ENCODE peak calls at places on chromosomes 3 and 15, in ten cellular contexts. Q is fibroblast of mammary gland; E is fibroblast of pulmonary artery; A is neural progenitor cell; Z is CD8-positive, alpha-beta T cell; T is HCT116; H is BJ; D is astrocyte of the spinal cord; R is ovary; P is cardiac muscle cell. G is an unnamed sample.
A peak's percentile ranks its signal among the peaks of the same experiment; 100 is the strongest.

GRCh38 chr3:124986153-124987143 is 51.9 kb upstream of the MUC13 start:
- DNase-seq in Q (peak; percentile 95), E (peak; percentile 85), A (peak; percentile 59), Z (no peak), T (peak; percentile 91), H (peak; percentile 88), D (peak; percentile 90), R (no peak), P (peak; percentile 79), G (no peak)

GRCh38 chr3:106881177-106881576 is 496.1 kb upstream of the CCDC54 start:
- DNase-seq in Q (no peak), E (no peak), A (no peak), Z (no peak), T (no peak), H (no peak), D (no peak), R (no peak), P (no peak), G (no peak)

GRCh38 chr3:184155644-184156521 is 706 bp downstream of the DVL3 start:
- DNase-seq in Q (no peak), E (no peak), A (peak; percentile 62), Z (peak; percentile 66), T (no peak), H (no peak), D (peak; percentile 42), R (no peak), P (no peak), G (no peak)

GRCh38 chr3:14989943-14990753 is 42.8 kb downstream of the NR2C2 start:
- DNase-seq in Q (peak; percentile 20), E (peak; percentile 27), A (peak; percentile 11), Z (no peak), T (no peak), H (no peak), D (peak; percentile 61), R (no peak), P (peak; percentile 39), G (peak; percentile 66)

GRCh38 chr15:101320501-101321052 is 25.5 kb upstream of the SNRPA1 start:
- DNase-seq in Q (peak; percentile 15), E (peak; percentile 57), A (peak; percentile 71), Z (peak; percentile 80), T (no peak), H (no peak), D (no peak), R (no peak), P (peak; percentile 81), G (no peak)

GRCh38 chr3:195543642-195544536 is 764 bp upstream of the PPP1R2 start:
- DNase-seq in Q (no peak), E (no peak), A (peak; percentile 55), Z (peak; percentile 51), T (no peak), H (no peak), D (peak; percentile 16), R (peak; percentile 41), P (peak; percentile 54), G (no peak)

GRCh38 chr3:46089237-46090011 is 62.1 kb upstream of the XCR1 start:
- DNase-seq in Q (peak; percentile 99), E (peak; percentile 72), A (no peak), Z (no peak), T (no peak), H (peak; percentile 52), D (peak; percentile 71), R (no peak), P (peak; percentile 83), G (no peak)

GRCh38 chr3:126934149-126934548 is 48.8 kb upstream of the PLXNA1 start:
- DNase-seq in Q (no peak), E (peak; percentile 38), A (peak; percentile 36), Z (no peak), T (no peak), H (no peak), D (no peak), R (no peak), P (no peak), G (no peak)

GRCh38 chr3:69420781-69421520 is 35.1 kb upstream of the FRMD4B start:
- DNase-seq in Q (peak; percentile 81), E (peak; percentile 72), A (no peak), Z (no peak), T (no peak), H (no peak), D (no peak), R (no peak), P (peak; percentile 50), G (no peak)

GRCh38 chr15:101724675-101725005 is 367 bp upstream of the TARS3 start:
- DNase-seq in Q (no peak), E (no peak), A (no peak), Z (no peak), T (no peak), H (no peak), D (no peak), R (no peak), P (no peak), G (no peak)

GRCh38 chr15:80464952-80465645 is 60.9 kb downstream of the ARNT2 start:
- DNase-seq in Q (no peak), E (no peak), A (no peak), Z (no peak), T (no peak), H (no peak), D (no peak), R (no peak), P (peak; percentile 46), G (no peak)

GRCh38 chr3:53163459-53164387 is 2.7 kb downstream of the PRKCD start:
- DNase-seq in Q (no peak), E (peak; percentile 12), A (no peak), Z (no peak), T (no peak), H (no peak), D (no peak), R (no peak), P (peak; percentile 30), G (no peak)

GRCh38 chr3:9314796-9315195 is 48.1 kb upstream of the THUMPD3 start:
- DNase-seq in Q (no peak), E (no peak), A (no peak), Z (no peak), T (no peak), H (no peak), D (no peak), R (no peak), P (no peak), G (no peak)
- H3K4me3 ChIP-seq in Q (no peak overlapping the region), E (no peak overlapping the region), A (no peak overlapping the region), Z (no peak overlapping the region), T (no peak overlapping the region), H (no peak overlapping the region), D (no peak overlapping the region), R (no peak overlapping the region), P (no peak overlapping the region), G (no peak overlapping the region)

GRCh38 chr3:150607267-150608065 is 4.3 kb downstream of the SELENOT start:
- DNase-seq in Q (no peak), E (no peak), A (peak; percentile 74), Z (no peak), T (no peak), H (no peak), D (no peak), R (no peak), P (no peak), G (no peak)
- H3K4me3 ChIP-seq in Q (no peak overlapping the region), E (no peak overlapping the region), A (peak overlapping the region; percentile 15), Z (no peak overlapping the region), T (no peak overlapping the region), H (no peak overlapping the region), D (no peak overlapping the region), R (no peak overlapping the region), P (no peak overlapping the region), G (no peak overlapping the region)

GRCh38 chr3:13338231-13338630 is 81.9 kb downstream of the NUP210 start:
- DNase-seq in Q (peak; percentile 9), E (no peak), A (no peak), Z (no peak), T (no peak), H (no peak), D (no peak), R (no peak), P (no peak), G (no peak)

GRCh38 chr3:13335503-13335902 is 84.6 kb downstream of the NUP210 start:
- DNase-seq in Q (no peak), E (no peak), A (no peak), Z (no peak), T (no peak), H (no peak), D (no peak), R (no peak), P (no peak), G (no peak)

GRCh38 chr3:13338996-13339395 is 81.1 kb downstream of the NUP210 start:
- DNase-seq in Q (no peak), E (no peak), A (no peak), Z (no peak), T (no peak), H (no peak), D (no peak), R (no peak), P (no peak), G (no peak)

GRCh38 chr3:13335062-13335461 is 85.1 kb downstream of the NUP210 start:
- DNase-seq in Q (no peak), E (no peak), A (no peak), Z (no peak), T (no peak), H (no peak), D (no peak), R (no peak), P (no peak), G (no peak)

DNA sequence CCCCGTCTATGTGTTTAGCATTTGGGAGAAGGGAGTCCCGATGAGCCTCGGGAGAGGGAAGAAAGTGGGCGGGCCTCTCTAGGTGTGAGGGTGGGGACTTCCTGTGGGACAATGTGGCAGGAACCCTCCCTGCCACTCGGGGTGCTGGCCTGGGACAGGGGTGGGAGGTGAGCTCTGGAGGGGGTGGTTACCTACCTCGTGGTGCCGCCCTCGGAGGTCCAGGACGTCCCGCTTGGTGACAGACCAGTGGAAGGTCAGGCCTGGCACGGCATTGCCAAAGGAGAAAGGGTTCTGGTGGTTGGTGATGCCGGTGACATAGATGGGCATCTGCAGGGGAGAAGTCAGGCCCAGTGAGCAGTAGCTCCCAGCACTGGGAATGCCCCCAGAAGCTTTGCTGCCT is 83.5 kb downstream of the NUP210 start:
- DNase-seq in Q (no peak), E (no peak), A (no peak), Z (no peak), T (no peak), H (no peak), D (no peak), R (no peak), P (no peak), G (no peak)
- H3K4me3 ChIP-seq in Q (no peak overlapping the region), E (no peak overlapping the region), A (no peak overlapping the region), Z (no peak overlapping the region), T (no peak overlapping the region), H (no peak overlapping the region), D (no peak overlapping the region), R (no peak overlapping the region), P (no peak overlapping the region), G (no peak overlapping the region)

DNA sequence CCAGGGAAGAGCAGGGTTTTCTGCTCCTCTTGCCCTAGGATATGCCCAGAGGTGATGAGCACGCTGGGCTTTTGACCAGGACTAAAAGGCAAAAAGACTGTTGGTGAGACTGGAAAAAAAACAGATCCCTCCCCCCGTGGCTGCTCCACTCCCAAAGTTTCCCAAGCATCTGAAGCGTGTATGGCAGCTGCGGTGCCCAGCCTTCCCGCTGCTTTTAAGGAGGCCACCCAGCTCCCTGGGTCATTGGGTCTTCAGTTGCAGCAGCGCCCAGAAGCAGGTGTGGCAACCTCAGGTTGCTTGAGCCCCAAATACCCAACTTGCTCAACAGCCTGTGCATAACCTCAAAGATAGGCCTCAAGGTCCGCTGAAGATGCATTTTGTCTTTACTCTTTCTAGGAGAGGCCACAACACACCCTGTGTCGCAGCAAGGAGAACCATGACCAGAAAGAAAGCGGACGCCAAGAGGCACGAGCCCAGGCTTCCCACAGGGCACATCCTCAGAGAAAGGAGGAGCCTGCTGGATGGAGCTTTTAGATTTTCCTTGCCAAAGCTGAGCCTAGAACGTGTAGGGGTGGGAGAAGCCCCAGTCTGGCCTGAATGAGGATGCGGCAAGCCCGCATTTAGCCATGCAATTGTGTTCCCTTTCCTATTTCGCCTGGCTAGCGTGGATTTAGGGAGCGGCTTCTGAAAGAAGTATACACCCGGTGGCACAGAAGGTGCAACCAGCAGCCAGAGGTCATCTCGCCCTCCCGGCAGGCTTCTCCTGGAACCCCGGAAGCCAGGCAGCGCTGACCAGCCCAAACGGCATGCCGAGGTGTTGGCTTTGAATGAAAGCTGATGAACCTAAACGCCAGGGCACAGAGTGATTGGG is 1.9 kb downstream of the SRGAP3 start:
- DNase-seq in Q (no peak), E (no peak), A (peak; percentile 32), Z (no peak), T (no peak), H (no peak), D (no peak), R (no peak), P (no peak), G (no peak)
- H3K4me3 ChIP-seq in Q (no peak overlapping the region), E (no peak overlapping the region), A (peak overlapping the region; percentile 59), Z (no peak overlapping the region), T (no peak overlapping the region), H (no peak overlapping the region), D (no peak overlapping the region), R (peak overlapping the region; percentile 37), P (no peak overlapping the region), G (no peak overlapping the region)

G was measured in NT2/D1.